ENCODE peak calls at places on chromosomes 7 and 10, in nine cellular contexts. U is RWPE1; T is mesendoderm; N is epithelial cell of esophagus; A is AG08396; X is stimulated activated CD8-positive, alpha-beta memory T cell treated with anti-CD3 and anti-CD28 coated beads, Interleukin-2, amount 100 ng/mL, for 1 hour; G is ureter; Y is dermis blood vessel endothelial cell; O is HTR-8/SVneo. W is an unnamed sample.

GRCh38 chr7:120988591-120989299 is at the start of gene CPED1:
- DNase-seq in N (peak; percentile 61), T (peak; percentile 41), G (peak; percentile 72), Y (peak; percentile 65), A (peak; percentile 72), O (no peak), X (no peak), U (peak; percentile 26), W (peak; percentile 28)

GRCh38 chr10:49318751-49319150 is 19.8 kb downstream of the C10orf71 start:
- DNase-seq in X (no peak), N (no peak), A (no peak), O (no peak), Y (no peak), U (no peak), T (no peak), G (no peak), W (no peak)

GRCh38 chr7:13851756-13852155 is 137.7 kb downstream of the ETV1 start:
- DNase-seq in G (no peak), A (peak; percentile 54), N (peak; percentile 24), X (no peak), Y (no peak), T (peak; percentile 89), O (no peak), U (no peak), W (no peak)

GRCh38 chr10:93654201-93654600 is 41.9 kb downstream of the PDE6C start:
- DNase-seq in Y (no peak), N (no peak), A (no peak), X (no peak), O (no peak), T (no peak), U (no peak), G (no peak), W (no peak)

GRCh38 chr10:62934258-62934657 is 118.1 kb upstream of the EGR2 start:
- DNase-seq in N (peak; percentile 22), U (no peak), X (no peak), G (no peak), A (no peak), T (no peak), Y (no peak), O (no peak), W (peak; percentile 97)

GRCh38 chr7:18041202-18041601 is 13.6 kb upstream of the PRPS1L1 start:
- DNase-seq in G (no peak), O (no peak), N (no peak), X (no peak), T (no peak), U (no peak), A (no peak), Y (no peak), W (no peak)

GRCh38 chr10:43231523-43232078 is 35.3 kb downstream of the RASGEF1A start:
- DNase-seq in T (no peak), N (no peak), X (no peak), O (no peak), Y (no peak), U (no peak), A (no peak), G (peak; percentile 42), W (no peak)

GRCh38 chr10:52597189-52597863 is 175.3 kb downstream of the MBL2 start:
- DNase-seq in N (no peak), U (peak; percentile 18), X (no peak), G (no peak), O (no peak), T (no peak), A (no peak), Y (peak; percentile 15), W (no peak)

GRCh38 chr10:12888470-12888869 is 113.0 kb downstream of the CCDC3 start:
- DNase-seq in G (no peak), A (no peak), X (no peak), N (no peak), Y (no peak), O (no peak), U (no peak), T (no peak), W (no peak)